ENCODE peak calls at places on chromosomes 7 and 10, in six cellular contexts. One of them, this sample, is unnamed.

GRCh38 chr7:80533287-80533686 is 21.4 kb upstream of the GNAT3 start:
- DNase-seq in CD8-positive, alpha-beta memory T cell: no peak
- DNase-seq in AG09309: no peak
- DNase-seq in astrocyte: peak; percentile 42
- DNase-seq in psoas muscle: no peak
- DNase-seq in left lung: no peak
- DNase-seq in this sample: no peak

GRCh38 chr7:41579961-41580935 is 122.6 kb downstream of the INHBA start:
- DNase-seq in AG09309: peak; percentile 97
- DNase-seq in left lung: no peak
- DNase-seq in astrocyte: peak; percentile 99
- DNase-seq in psoas muscle: no peak
- DNase-seq in CD8-positive, alpha-beta memory T cell: no peak
- DNase-seq in this sample: peak; percentile 62

GRCh38 chr10:91163269-91163708 is 57.2 kb upstream of the PCGF5 start:
- DNase-seq in left lung: peak; percentile 61
- DNase-seq in CD8-positive, alpha-beta memory T cell: peak; percentile 93
- DNase-seq in astrocyte: peak; percentile 47
- DNase-seq in psoas muscle: peak; percentile 79
- DNase-seq in AG09309: no peak
- DNase-seq in this sample: no peak

GRCh38 chr7:40530292-40530691 is 395.5 kb downstream of the SUGCT start:
- DNase-seq in AG09309: no peak
- DNase-seq in left lung: no peak
- DNase-seq in psoas muscle: no peak
- DNase-seq in astrocyte: peak; percentile 57
- DNase-seq in CD8-positive, alpha-beta memory T cell: no peak
- DNase-seq in this sample: no peak

GRCh38 chr7:43302211-43302711 is 189.8 kb downstream of the HECW1 start:
- DNase-seq in CD8-positive, alpha-beta memory T cell: no peak
- DNase-seq in AG09309: no peak
- DNase-seq in left lung: no peak
- DNase-seq in psoas muscle: no peak
- DNase-seq in astrocyte: peak; percentile 79
- DNase-seq in this sample: peak; percentile 62

GRCh38 chr10:61452655-61453641 is at the start of gene TMEM26:
- DNase-seq in AG09309: no peak
- DNase-seq in astrocyte: peak; percentile 47
- DNase-seq in left lung: peak; percentile 51
- DNase-seq in psoas muscle: peak; percentile 63
- DNase-seq in CD8-positive, alpha-beta memory T cell: no peak
- DNase-seq in this sample: no peak

GRCh38 chr7:691361-692045 is 35.0 kb upstream of the DNAAF5 start:
- DNase-seq in CD8-positive, alpha-beta memory T cell: no peak
- DNase-seq in AG09309: no peak
- DNase-seq in left lung: no peak
- DNase-seq in psoas muscle: peak; percentile 31
- DNase-seq in astrocyte: no peak
- DNase-seq in this sample: no peak

GRCh38 chr10:72081772-72082590 is 6.4 kb downstream of the SPOCK2 start:
- DNase-seq in psoas muscle: peak; percentile 27
- DNase-seq in astrocyte: no peak
- DNase-seq in left lung: no peak
- DNase-seq in CD8-positive, alpha-beta memory T cell: no peak
- DNase-seq in AG09309: no peak
- DNase-seq in this sample: no peak

GRCh38 chr7:33743594-33743993 is 161.7 kb upstream of the BMPER start:
- DNase-seq in AG09309: peak; percentile 93
- DNase-seq in astrocyte: peak; percentile 74
- DNase-seq in left lung: no peak
- DNase-seq in CD8-positive, alpha-beta memory T cell: no peak
- DNase-seq in psoas muscle: peak; percentile 67
- DNase-seq in this sample: peak; percentile 94

GRCh38 chr7:30713397-30713796 is 31.1 kb upstream of the CRHR2 start:
- DNase-seq in CD8-positive, alpha-beta memory T cell: no peak
- DNase-seq in astrocyte: no peak
- DNase-seq in left lung: no peak
- DNase-seq in AG09309: no peak
- DNase-seq in psoas muscle: no peak
- DNase-seq in this sample: no peak

GRCh38 chr7:103889451-103889850 is 100.0 kb downstream of the RELN start:
- DNase-seq in left lung: no peak
- DNase-seq in CD8-positive, alpha-beta memory T cell: no peak
- DNase-seq in psoas muscle: no peak
- DNase-seq in astrocyte: no peak
- DNase-seq in AG09309: no peak
- DNase-seq in this sample: no peak

GRCh38 chr7:8184241-8184640 is 77.7 kb downstream of the ICA1 start:
- DNase-seq in left lung: no peak
- DNase-seq in AG09309: no peak
- DNase-seq in astrocyte: no peak
- DNase-seq in psoas muscle: no peak
- DNase-seq in CD8-positive, alpha-beta memory T cell: no peak
- DNase-seq in this sample: no peak

GRCh38 chr10:101744267-101744666 is 31.6 kb downstream of the FGF8 start:
- DNase-seq in CD8-positive, alpha-beta memory T cell: no peak
- DNase-seq in psoas muscle: no peak
- DNase-seq in left lung: no peak
- DNase-seq in astrocyte: no peak
- DNase-seq in AG09309: no peak
- DNase-seq in this sample: no peak

GRCh38 chr10:111379521-111379920 is 302.7 kb downstream of the ADRA2A start:
- DNase-seq in CD8-positive, alpha-beta memory T cell: no peak
- DNase-seq in AG09309: no peak
- DNase-seq in astrocyte: no peak
- DNase-seq in psoas muscle: no peak
- DNase-seq in left lung: no peak
- DNase-seq in this sample: no peak

DNA sequence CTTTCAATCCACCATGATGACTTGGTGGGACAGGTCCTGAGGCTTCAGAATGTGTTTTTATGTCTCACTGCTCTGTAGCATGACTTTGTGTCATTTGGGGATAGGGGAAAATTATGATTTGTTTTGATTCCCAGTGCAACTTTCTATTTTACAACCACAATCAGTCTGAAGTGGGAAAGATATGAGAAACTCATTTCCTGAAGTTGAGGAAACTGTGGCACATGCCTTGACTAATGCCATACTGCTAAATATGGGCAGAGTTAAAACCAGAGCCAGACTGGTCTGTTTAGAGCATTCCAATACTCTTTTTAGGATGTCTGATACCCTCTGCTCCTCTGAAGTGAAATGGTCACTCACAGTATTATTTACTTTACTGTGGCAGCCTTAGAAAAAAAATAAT is 307.7 kb downstream of the ADRA2A start:
- DNase-seq in AG09309: no peak
- DNase-seq in astrocyte: no peak
- DNase-seq in left lung: no peak
- DNase-seq in psoas muscle: no peak
- DNase-seq in CD8-positive, alpha-beta memory T cell: no peak
- DNase-seq in this sample: no peak
- H3K4me3 ChIP-seq in AG09309: no peak overlapping the region
- H3K4me3 ChIP-seq in astrocyte: no peak overlapping the region
- H3K4me3 ChIP-seq in left lung: no peak overlapping the region
- H3K4me3 ChIP-seq in psoas muscle: no peak overlapping the region
- H3K4me3 ChIP-seq in CD8-positive, alpha-beta memory T cell: no peak overlapping the region
- H3K4me3 ChIP-seq in this sample: no peak overlapping the region

GRCh38 chr7:90455163-90456030 is 14.0 kb upstream of the PTTG1IP2 start:
- DNase-seq in astrocyte: peak; percentile 41
- DNase-seq in left lung: no peak
- DNase-seq in AG09309: no peak
- DNase-seq in psoas muscle: no peak
- DNase-seq in CD8-positive, alpha-beta memory T cell: no peak
- DNase-seq in this sample: no peak
- H3K4me3 ChIP-seq in astrocyte: peak overlapping the region; percentile 48
- H3K4me3 ChIP-seq in left lung: no peak overlapping the region
- H3K4me3 ChIP-seq in AG09309: peak overlapping the region; percentile 25
- H3K4me3 ChIP-seq in psoas muscle: peak overlapping the region; percentile 44
- H3K4me3 ChIP-seq in CD8-positive, alpha-beta memory T cell: no peak overlapping the region
- H3K4me3 ChIP-seq in this sample: peak overlapping the region; percentile 15

GRCh38 chr10:125049216-125049903 is 107.4 kb downstream of the ZRANB1 start:
- DNase-seq in AG09309: no peak
- DNase-seq in CD8-positive, alpha-beta memory T cell: no peak
- DNase-seq in left lung: no peak
- DNase-seq in astrocyte: no peak
- DNase-seq in psoas muscle: peak; percentile 34
- DNase-seq in this sample: no peak

GRCh38 chr10:125054664-125055273 is 105.6 kb downstream of the CTBP2 start:
- DNase-seq in left lung: no peak
- DNase-seq in astrocyte: no peak
- DNase-seq in CD8-positive, alpha-beta memory T cell: no peak
- DNase-seq in psoas muscle: no peak
- DNase-seq in AG09309: no peak
- DNase-seq in this sample: no peak

GRCh38 chr10:125048101-125048864 is 106.4 kb downstream of the ZRANB1 start:
- DNase-seq in left lung: peak; percentile 84
- DNase-seq in CD8-positive, alpha-beta memory T cell: peak; percentile 53
- DNase-seq in psoas muscle: peak; percentile 93
- DNase-seq in AG09309: no peak
- DNase-seq in astrocyte: peak; percentile 77
- DNase-seq in this sample: no peak

GRCh38 chr10:125054216-125054615 is 106.1 kb downstream of the CTBP2 start:
- DNase-seq in CD8-positive, alpha-beta memory T cell: no peak
- DNase-seq in psoas muscle: no peak
- DNase-seq in astrocyte: no peak
- DNase-seq in AG09309: no peak
- DNase-seq in left lung: no peak
- DNase-seq in this sample: no peak

DNA sequence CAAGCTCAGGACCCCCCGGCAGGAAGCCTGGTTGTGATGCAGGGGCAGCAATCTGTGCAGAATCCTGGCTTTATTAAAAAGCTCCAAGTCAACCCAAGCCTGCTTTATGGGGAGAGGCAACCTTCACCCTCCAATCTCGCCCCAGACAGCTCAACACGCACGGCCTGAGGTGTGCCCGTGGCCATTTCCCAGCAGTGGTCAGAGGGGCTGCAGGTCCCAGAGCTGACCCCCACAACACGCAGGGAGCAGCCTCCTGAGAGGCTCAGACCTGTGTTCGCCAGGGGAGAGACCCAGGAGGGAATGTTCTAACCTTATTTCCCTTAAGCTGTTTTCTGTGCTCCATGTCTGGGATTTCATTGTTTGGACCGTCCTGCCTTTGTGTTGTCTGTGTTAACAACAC is 108.2 kb downstream of the CTBP2 start:
- DNase-seq in left lung: no peak
- DNase-seq in astrocyte: no peak
- DNase-seq in AG09309: no peak
- DNase-seq in psoas muscle: no peak
- DNase-seq in CD8-positive, alpha-beta memory T cell: no peak
- DNase-seq in this sample: no peak
- H3K4me3 ChIP-seq in left lung: no peak overlapping the region
- H3K4me3 ChIP-seq in astrocyte: no peak overlapping the region
- H3K4me3 ChIP-seq in AG09309: no peak overlapping the region
- H3K4me3 ChIP-seq in psoas muscle: no peak overlapping the region
- H3K4me3 ChIP-seq in CD8-positive, alpha-beta memory T cell: no peak overlapping the region
- H3K4me3 ChIP-seq in this sample: no peak overlapping the region

GRCh38 chr7:24942226-24942625 is 37.8 kb downstream of the OSBPL3 start:
- DNase-seq in left lung: no peak
- DNase-seq in psoas muscle: no peak
- DNase-seq in astrocyte: no peak
- DNase-seq in AG09309: no peak
- DNase-seq in CD8-positive, alpha-beta memory T cell: no peak
- DNase-seq in this sample: no peak
- H3K4me3 ChIP-seq in left lung: no peak overlapping the region
- H3K4me3 ChIP-seq in psoas muscle: no peak overlapping the region
- H3K4me3 ChIP-seq in astrocyte: no peak overlapping the region
- H3K4me3 ChIP-seq in AG09309: no peak overlapping the region
- H3K4me3 ChIP-seq in CD8-positive, alpha-beta memory T cell: no peak overlapping the region
- H3K4me3 ChIP-seq in this sample: no peak overlapping the region

DNA sequence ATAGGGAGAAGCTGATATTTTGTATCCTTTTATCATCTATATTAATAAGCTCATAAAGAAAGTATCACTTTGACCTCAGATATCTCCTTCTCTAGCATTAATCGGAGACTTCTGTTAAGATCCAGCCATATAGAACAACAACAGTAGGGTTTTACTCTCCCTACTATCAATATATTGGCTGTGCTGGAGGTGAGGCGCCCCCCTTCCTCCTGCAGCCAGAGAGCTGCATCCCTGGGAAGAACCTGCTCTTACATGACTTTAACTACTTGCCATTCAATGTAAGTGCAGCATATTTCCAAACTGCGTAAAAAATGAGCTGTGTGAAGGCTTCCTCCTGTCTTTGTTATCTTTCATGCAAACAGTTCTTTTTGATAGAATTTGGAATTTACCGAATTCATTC is 247.8 kb downstream of the SDK1 start:
- DNase-seq in CD8-positive, alpha-beta memory T cell: no peak
- DNase-seq in left lung: no peak
- DNase-seq in AG09309: no peak
- DNase-seq in astrocyte: no peak
- DNase-seq in psoas muscle: no peak
- DNase-seq in this sample: no peak
- H3K4me3 ChIP-seq in CD8-positive, alpha-beta memory T cell: no peak overlapping the region
- H3K4me3 ChIP-seq in left lung: no peak overlapping the region
- H3K4me3 ChIP-seq in AG09309: no peak overlapping the region
- H3K4me3 ChIP-seq in astrocyte: no peak overlapping the region
- H3K4me3 ChIP-seq in psoas muscle: no peak overlapping the region
- H3K4me3 ChIP-seq in this sample: no peak overlapping the region

DNA sequence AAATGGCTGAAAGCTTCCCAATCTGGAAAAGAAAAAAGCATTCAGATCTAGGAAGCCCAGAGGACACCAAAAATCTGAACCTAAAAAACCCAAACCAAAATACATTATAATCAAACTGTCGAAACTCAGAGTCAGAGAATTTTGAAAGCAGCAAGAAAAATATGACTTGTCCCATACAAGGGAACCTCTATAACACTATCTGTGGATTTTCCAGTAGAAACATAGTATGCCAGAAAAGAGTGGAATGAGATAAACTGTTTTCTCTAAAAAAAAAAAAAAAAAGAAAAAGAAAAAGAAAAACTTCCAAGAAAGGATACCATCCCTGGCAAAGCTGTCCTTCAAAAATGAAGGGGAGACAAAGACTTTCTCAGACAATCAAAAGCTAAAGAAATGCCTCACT is 179.0 kb downstream of the POM121L12 start:
- DNase-seq in psoas muscle: no peak
- DNase-seq in CD8-positive, alpha-beta memory T cell: no peak
- DNase-seq in AG09309: no peak
- DNase-seq in left lung: no peak
- DNase-seq in astrocyte: no peak
- DNase-seq in this sample: no peak
- H3K4me3 ChIP-seq in psoas muscle: no peak overlapping the region
- H3K4me3 ChIP-seq in CD8-positive, alpha-beta memory T cell: no peak overlapping the region
- H3K4me3 ChIP-seq in AG09309: no peak overlapping the region
- H3K4me3 ChIP-seq in left lung: no peak overlapping the region
- H3K4me3 ChIP-seq in astrocyte: no peak overlapping the region
- H3K4me3 ChIP-seq in this sample: no peak overlapping the region